ENCODE peak calls at places on chromosomes 1 and 21, in nine cellular contexts. A is MM.1S, R is keratinocyte, X is neural progenitor cell, O is hepatocyte, S is GM12878, M is HCT116, F is GM23338, P is K562. Z is an unnamed sample.

GRCh38 chr1:21099034-21099868 is 77.4 kb downstream of the EIF4G3 start:
- DNase-seq in S (no peak), P (no peak), X (no peak), M (no peak), F (no peak), R (no peak), O (no peak), A (no peak), Z (no peak)

GRCh38 chr21:31756787-31757186 is 24.9 kb upstream of the SCAF4 start:
- DNase-seq in O (no peak), M (no peak), A (no peak), F (no peak), R (no peak), X (no peak), P (no peak), S (no peak), Z (no peak)

GRCh38 chr1:64983110-64983509 is 16.8 kb upstream of the JAK1 start:
- DNase-seq in M (no peak), A (no peak), F (no peak), O (peak), X (no peak), P (no peak), S (no peak), R (peak), Z (no peak)

GRCh38 chr1:193537266-193538003 is 351.0 kb upstream of the B3GALT2 start:
- DNase-seq in P (no peak), R (no peak), M (no peak), X (no peak), S (peak), O (no peak), A (peak), F (no peak), Z (no peak)

GRCh38 chr1:13697738-13698137 is 2.2 kb upstream of the PRDM2 start:
- DNase-seq in S (no peak), O (no peak), X (no peak), P (peak), F (no peak), A (no peak), M (no peak), R (no peak), Z (no peak)

GRCh38 chr1:19661721-19662228 is 2.9 kb upstream of the HTR6 start:
- DNase-seq in S (no peak), X (no peak), O (peak), R (no peak), F (peak), M (peak), A (peak), P (peak), Z (peak)

GRCh38 chr1:160342520-160342919 is 530 bp downstream of the COPA start:
- DNase-seq in M (no peak), F (no peak), R (no peak), O (peak), A (peak), P (peak), X (peak), S (no peak), Z (no peak)

GRCh38 chr1:109240158-109241152 is 8.9 kb upstream of the CELSR2 start:
- DNase-seq in M (no peak), X (peak), P (peak), S (no peak), R (peak), F (peak), O (no peak), A (peak), Z (peak)

GRCh38 chr1:147052677-147053076 is 114.6 kb downstream of the NBPF12 start:
- DNase-seq in P (no peak), X (no peak), R (no peak), S (no peak), M (no peak), A (no peak), F (no peak), O (no peak), Z (no peak)

GRCh38 chr1:90133133-90133532 is 138.2 kb downstream of the ZNF326 start:
- DNase-seq in A (peak), M (peak), P (peak), F (peak), S (no peak), O (peak), X (peak), R (no peak), Z (peak)

GRCh38 chr21:33540711-33541104 is 1.2 kb downstream of the GART start:
- DNase-seq in S (no peak), R (no peak), M (no peak), X (no peak), P (peak), O (peak), F (peak), A (peak), Z (no peak)

GRCh38 chr1:186283374-186283773 is 91.7 kb downstream of the TPR start:
- DNase-seq in X (no peak), A (no peak), R (no peak), S (peak), M (no peak), F (no peak), P (no peak), O (no peak), Z (no peak)

GRCh38 chr1:229625893-229626831 is at the start of the genes TAF5L and URB2:
- DNase-seq in X (peak), O (peak), S (peak), R (peak), M (peak), P (peak), F (peak), A (peak), Z (peak)

GRCh38 chr1:30745156-30745833 is 12.3 kb downstream of the LAPTM5 start:
- DNase-seq in F (no peak), A (peak), X (no peak), S (no peak), R (no peak), M (no peak), O (peak), P (no peak), Z (no peak)

GRCh38 chr21:42406846-42407245 is 3.1 kb downstream of the UBASH3A start:
- DNase-seq in M (no peak), S (no peak), R (no peak), X (no peak), A (no peak), P (no peak), F (no peak), O (no peak), Z (no peak)

GRCh38 chr1:3471356-3472087 is 17.1 kb downstream of the ARHGEF16 start:
- DNase-seq in P (peak), O (peak), A (no peak), M (no peak), X (peak), F (peak), R (no peak), S (no peak), Z (no peak)

GRCh38 chr1:156958247-156958714 is 37.8 kb downstream of the LRRC71 start:
- DNase-seq in F (no peak), R (no peak), A (peak), M (no peak), O (no peak), P (peak), X (no peak), S (no peak), Z (no peak)

GRCh38 chr1:87450615-87451209 is 122.0 kb downstream of the LMO4 start:
- DNase-seq in A (peak), P (peak), O (peak), X (peak), R (peak), S (peak), F (peak), M (no peak), Z (no peak)

GRCh38 chr1:51203121-51203873 is 32.8 kb upstream of the RNF11 start:
- DNase-seq in A (peak), O (no peak), R (no peak), M (no peak), X (no peak), F (no peak), P (no peak), S (peak), Z (no peak)

GRCh38 chr1:217982711-217983405 is 302.2 kb upstream of the RRP15 start:
- DNase-seq in F (peak), R (no peak), X (peak), A (no peak), P (no peak), O (no peak), M (no peak), S (no peak), Z (no peak)

GRCh38 chr1:59657873-59658465 is 156.8 kb upstream of the HOOK1 start:
- DNase-seq in M (no peak), A (no peak), O (no peak), X (no peak), P (no peak), R (no peak), S (no peak), F (no peak), Z (no peak)

GRCh38 chr1:116389013-116389412 is 16.0 kb downstream of the ATP1A1 start:
- DNase-seq in P (no peak), X (no peak), S (no peak), M (no peak), A (no peak), R (no peak), F (no peak), O (no peak), Z (no peak)

GRCh38 chr1:182855886-182856285 is 16.7 kb downstream of the DHX9 start:
- DNase-seq in M (no peak), F (no peak), O (no peak), A (no peak), P (no peak), R (no peak), X (no peak), S (no peak), Z (no peak)

GRCh38 chr1:109822749-109823542 is 59.2 kb upstream of the EPS8L3 start:
- DNase-seq in S (no peak), M (no peak), R (no peak), X (no peak), A (no peak), P (no peak), O (no peak), F (no peak), Z (no peak)

GRCh38 chr1:181089777-181090505 is 1.4 kb downstream of the IER5 start:
- DNase-seq in O (peak), A (peak), P (peak), S (no peak), R (no peak), F (peak), X (peak), M (no peak), Z (peak)
- TF ChIP-seq EZH2 in O (no peak), A (no peak), P (no peak), S (no peak), R (no peak), F (no peak), X (no peak), M (no peak), Z (no peak)

GRCh38 chr1:25199876-25200620 is 32.3 kb downstream of the SYF2 start:
- DNase-seq in F (no peak), P (no peak), M (no peak), S (no peak), O (no peak), R (no peak), X (no peak), A (no peak), Z (no peak)

GRCh38 chr1:25197235-25197930 is 34.9 kb downstream of the SYF2 start:
- DNase-seq in O (no peak), F (no peak), X (peak), P (no peak), S (no peak), R (no peak), M (no peak), A (no peak), Z (no peak)

GRCh38 chr1:25196830-25197229 is 35.5 kb downstream of the SYF2 start:
- DNase-seq in M (no peak), O (no peak), R (no peak), S (no peak), F (no peak), X (no peak), A (no peak), P (no peak), Z (no peak)

GRCh38 chr1:25197982-25198681 is 34.2 kb downstream of the SYF2 start:
- DNase-seq in O (no peak), R (no peak), P (no peak), M (no peak), S (no peak), F (no peak), A (no peak), X (peak), Z (no peak)

GRCh38 chr1:25198731-25199231 is 33.5 kb downstream of the SYF2 start:
- DNase-seq in S (no peak), O (no peak), P (peak), X (peak), F (peak), R (no peak), A (no peak), M (no peak), Z (no peak)
- TF ChIP-seq CTCF in S (no peak), O (no peak), P (peak), X (peak), F (no peak), R (no peak), A (peak), M (no peak), Z (no peak)

GRCh38 chr1:38045431-38046332 is 911 bp downstream of the POU3F1 start:
- DNase-seq in A (no peak), S (no peak), O (no peak), R (no peak), M (no peak), F (peak), P (no peak), X (peak), Z (no peak)
- TF ChIP-seq EZH2 in A (peak), S (peak), O (peak), R (peak), M (no peak), F (peak), P (no peak), X (no peak), Z (no peak)

DNA sequence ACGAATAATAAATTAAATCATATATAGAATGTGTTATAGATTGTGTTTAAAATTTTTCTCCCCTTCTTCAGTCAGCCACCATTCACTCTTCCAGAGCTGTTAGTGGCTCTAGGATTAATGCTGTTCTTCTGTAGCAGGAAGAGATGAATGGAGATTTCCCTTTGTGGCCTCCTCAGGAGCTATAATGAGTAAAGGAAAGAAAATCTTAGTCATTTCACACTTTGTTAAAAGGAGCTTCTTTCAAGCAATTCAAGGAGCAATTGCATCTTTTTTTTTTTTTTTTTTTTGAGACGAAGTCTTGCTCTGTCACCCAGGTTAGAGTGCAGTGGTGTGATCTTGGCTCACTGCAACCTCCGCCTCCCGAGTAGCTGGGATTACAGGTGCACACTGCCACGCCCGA is 23.7 kb upstream of the TMCO2 start:
- DNase-seq in O (no peak), X (no peak), M (no peak), S (no peak), R (no peak), P (no peak), A (no peak), F (no peak), Z (no peak)
- TF ChIP-seq CTCF in O (no peak), X (no peak), M (no peak), S (no peak), R (no peak), P (no peak), A (no peak), F (no peak), Z (no peak)

DNA sequence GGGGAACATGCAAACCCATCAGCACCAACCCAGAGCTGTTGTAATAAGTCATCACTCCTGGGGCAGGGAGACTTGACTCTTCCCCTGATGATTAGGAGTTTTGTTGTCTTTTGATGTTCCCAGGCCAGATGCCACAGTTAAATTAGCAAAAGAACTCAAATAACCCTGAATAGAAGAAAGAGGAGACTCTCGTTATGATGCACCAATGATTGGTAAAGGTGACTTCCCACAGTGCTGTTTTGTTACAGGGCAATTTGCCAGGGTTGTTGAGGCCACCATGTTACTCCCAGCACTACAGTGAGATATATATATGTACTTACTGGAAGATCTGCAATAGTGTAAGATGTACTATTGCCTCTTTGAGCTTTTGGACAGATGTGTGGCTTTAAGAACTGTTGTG is 24.3 kb upstream of the RCAN1 start:
- DNase-seq in S (peak), O (no peak), A (no peak), F (no peak), R (no peak), X (no peak), P (no peak), M (no peak), Z (no peak)
- TF ChIP-seq EZH2 in S (no peak), O (no peak), A (no peak), F (no peak), R (no peak), X (no peak), P (no peak), M (no peak), Z (no peak)

Z was measured in DND-41.